ENCODE peak calls at places on chromosomes 13 and 19, in six cellular contexts. G, P, C, V, J and K are unnamed samples.

GRCh38 chr19:6138066-6138465 is 2.6 kb downstream of the ACSBG2 start:
- DNase-seq in G (no peak), P (no peak), C (no peak), V (no peak), J (no peak), K (no peak)

GRCh38 chr13:35478384-35479222 is 2.1 kb upstream of the MAB21L1 start:
- DNase-seq in G (no peak), P (peak), C (no peak), V (no peak), J (peak), K (no peak)

GRCh38 chr19:2455481-2456300 is 1.1 kb downstream of the LMNB2 start:
- DNase-seq in G (peak), P (peak), C (no peak), V (peak), J (no peak), K (no peak)

GRCh38 chr13:28355046-28355821 is 139.7 kb downstream of the FLT1 start:
- DNase-seq in G (no peak), P (peak), C (no peak), V (no peak), J (no peak), K (no peak)

GRCh38 chr13:98977568-98978270 is at the start of gene DOCK9:
- DNase-seq in G (peak), P (peak), C (peak), V (peak), J (peak), K (no peak)

GRCh38 chr13:55573565-55573964 is 1567.2 kb upstream of the PRR20A start:
- DNase-seq in G (no peak), P (no peak), C (no peak), V (no peak), J (no peak), K (no peak)

GRCh38 chr13:74450976-74451375 is 316.8 kb upstream of the KLF12 start:
- DNase-seq in G (peak), P (no peak), C (no peak), V (no peak), J (no peak), K (no peak)

GRCh38 chr13:34867590-34867989 is 74.5 kb upstream of the NBEA start:
- DNase-seq in G (peak), P (no peak), C (peak), V (no peak), J (no peak), K (no peak)

GRCh38 chr19:19562665-19563347 is 24.7 kb downstream of the CILP2 start:
- DNase-seq in G (no peak), P (peak), C (no peak), V (no peak), J (peak), K (no peak)

GRCh38 chr19:16367269-16367683 is 42.6 kb downstream of the KLF2 start:
- DNase-seq in G (no peak), P (no peak), C (no peak), V (no peak), J (no peak), K (no peak)

GRCh38 chr13:99941911-99942310 is 29.7 kb downstream of the ZIC5 start:
- DNase-seq in G (no peak), P (no peak), C (no peak), V (no peak), J (no peak), K (no peak)

GRCh38 chr13:76799696-76800095 is 86.5 kb downstream of the KCTD12 start:
- DNase-seq in G (peak), P (no peak), C (no peak), V (no peak), J (no peak), K (no peak)

GRCh38 chr13:98945863-98946605 is 31.8 kb downstream of the DOCK9 start:
- DNase-seq in G (no peak), P (no peak), C (no peak), V (no peak), J (no peak), K (no peak)

GRCh38 chr19:1992759-1993260 is 22.7 kb downstream of the BTBD2 start:
- DNase-seq in G (no peak), P (peak), C (no peak), V (no peak), J (peak), K (no peak)

DNA sequence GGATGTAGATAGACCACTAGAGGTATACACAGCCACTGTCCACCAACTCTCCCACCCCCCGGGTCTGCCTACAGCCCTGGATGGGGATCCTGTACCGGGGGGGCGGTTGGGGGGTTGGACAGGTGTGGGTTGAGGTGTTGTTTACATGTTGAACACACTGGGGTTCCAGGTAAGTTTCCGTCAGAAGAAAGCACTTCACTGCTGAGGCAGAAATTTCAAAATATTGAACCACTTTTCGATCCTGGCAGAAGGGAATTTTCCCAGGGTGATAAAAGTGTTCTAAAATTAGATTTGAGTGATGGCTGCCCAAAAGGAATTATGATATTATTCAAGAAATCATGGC is 6.6 kb upstream of the CEACAM16 start:
- DNase-seq in G (no peak), P (no peak), C (no peak), V (no peak), J (no peak), K (no peak)
- H3K27ac ChIP-seq in G (peak), P (no peak), C (no peak), V (peak), J (no peak), K (peak)

DNA sequence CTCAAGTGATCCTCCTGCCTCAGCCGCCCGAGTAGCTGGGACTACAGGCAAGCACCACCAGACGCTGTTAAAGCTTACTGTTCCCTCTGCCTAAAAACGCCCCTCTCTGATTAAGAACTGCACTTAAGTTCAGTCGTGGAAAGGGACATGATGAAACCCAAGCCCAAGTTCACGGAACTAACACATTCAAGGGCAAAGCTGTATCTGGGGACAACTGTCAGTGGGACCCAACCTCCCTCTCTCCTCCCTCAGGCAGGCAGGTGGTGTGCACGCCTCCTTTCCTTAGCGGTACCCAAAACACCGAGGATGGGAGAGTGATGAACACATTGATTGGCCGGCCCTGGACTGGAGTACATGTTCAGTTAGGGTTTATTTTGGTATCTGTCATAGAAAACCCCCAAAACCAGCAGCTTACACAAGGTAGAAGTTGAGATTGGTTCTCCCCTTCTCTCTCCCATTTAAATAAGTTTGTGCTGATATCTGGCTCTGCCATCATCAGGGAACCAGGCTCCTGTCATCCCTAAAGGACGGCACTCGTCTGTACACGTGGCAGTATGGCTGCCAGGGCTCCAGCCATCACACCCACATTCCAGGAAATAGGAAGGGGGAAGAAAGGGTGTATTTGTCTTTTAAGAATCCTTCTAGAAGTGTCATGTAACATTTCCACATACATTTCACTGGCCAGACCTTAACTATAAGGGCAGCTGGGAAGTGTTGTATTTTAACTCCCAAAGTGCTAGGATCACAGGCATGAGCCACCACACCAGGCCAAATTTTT is 10.2 kb downstream of the SPC24 start:
- DNase-seq in G (no peak), P (no peak), C (no peak), V (no peak), J (no peak), K (no peak)
- H3K27ac ChIP-seq in G (no peak), P (no peak), C (peak), V (peak), J (peak), K (no peak)

GRCh38 chr13:113291129-113291528 is 5.9 kb upstream of the LAMP1 start:
- DNase-seq in G (no peak), P (no peak), C (no peak), V (no peak), J (no peak), K (no peak)
- H3K27ac ChIP-seq in G (no peak), P (no peak), C (no peak), V (no peak), J (no peak), K (no peak)

GRCh38 chr13:25377244-25377962 is 5.6 kb downstream of the ATP8A2 start:
- DNase-seq in G (peak), P (no peak), C (no peak), V (no peak), J (no peak), K (no peak)

GRCh38 chr13:25375727-25376358 is 4.1 kb downstream of the ATP8A2 start:
- DNase-seq in G (peak), P (peak), C (peak), V (no peak), J (peak), K (no peak)

GRCh38 chr13:25372275-25373081 is 704 bp downstream of the ATP8A2 start:
- DNase-seq in G (no peak), P (peak), C (no peak), V (no peak), J (peak), K (no peak)

GRCh38 chr13:25371158-25371557 is 616 bp upstream of the ATP8A2 start:
- DNase-seq in G (no peak), P (no peak), C (no peak), V (no peak), J (no peak), K (no peak)

GRCh38 chr13:25371608-25372274 is at the start of gene ATP8A2:
- DNase-seq in G (no peak), P (peak), C (no peak), V (no peak), J (peak), K (no peak)
- H3K27ac ChIP-seq in G (no peak), P (no peak), C (no peak), V (no peak), J (no peak), K (no peak)

GRCh38 chr19:14012378-14012915 is 6.3 kb upstream of the RFX1 start:
- DNase-seq in G (no peak), P (no peak), C (no peak), V (no peak), J (no peak), K (no peak)
- H3K27ac ChIP-seq in G (no peak), P (no peak), C (no peak), V (no peak), J (no peak), K (no peak)

GRCh38 chr19:58439576-58440554 is at the start of gene ZNF132:
- DNase-seq in G (peak), P (peak), C (peak), V (peak), J (peak), K (peak)
- H3K27ac ChIP-seq in G (peak), P (no peak), C (peak), V (peak), J (no peak), K (peak)

DNA sequence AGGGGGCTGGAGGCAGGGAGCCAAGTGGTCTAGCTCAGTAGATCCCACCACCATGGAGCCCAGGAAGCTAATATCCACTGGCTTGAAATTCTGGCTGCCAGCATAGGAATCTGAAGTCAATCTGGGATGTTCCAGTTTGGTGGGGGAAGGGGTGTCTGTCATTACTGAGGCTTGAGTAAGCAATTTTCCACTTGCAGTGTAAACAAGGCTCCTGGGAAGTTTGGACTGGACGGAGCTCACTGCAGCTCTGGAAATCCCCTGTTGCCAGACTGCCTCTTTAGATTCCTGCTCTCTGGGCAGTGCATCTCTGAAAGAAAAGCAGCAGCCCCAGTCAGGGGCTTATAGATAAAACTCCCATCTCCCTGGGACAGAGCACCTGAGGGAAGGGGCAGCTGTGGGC is 349.2 kb upstream of the KLHL1 start:
- DNase-seq in G (no peak), P (no peak), C (no peak), V (no peak), J (no peak), K (no peak)
- H3K27ac ChIP-seq in G (no peak), P (no peak), C (no peak), V (no peak), J (no peak), K (no peak)

GRCh38 chr19:35901055-35901644 is 810 bp upstream of the NFKBID start:
- DNase-seq in G (no peak), P (no peak), C (peak), V (no peak), J (peak), K (no peak)
- H3K27ac ChIP-seq in G (no peak), P (no peak), C (peak), V (peak), J (no peak), K (peak)